ENCODE peak calls at places on chromosome 16, in nine cellular contexts. M is iris pigment epithelial cell, A is brain pericyte, G is anterior cingulate cortex, E is GM12891, H is AG09309, N is progenitor cell of endocrine pancreas, T is kidney, Q is head of caudate nucleus. I is an unnamed sample.

GRCh38 chr16:57775661-57776469 is 26.4 kb downstream of the KIFC3 start:
- DNase-seq in A (peak; percentile 53), G (peak; percentile 49), E (no peak), N (peak; percentile 71), Q (peak; percentile 56), T (peak; percentile 73), H (no peak), M (no peak), I (peak; percentile 13)

GRCh38 chr16:80936410-80936809 is 70.3 kb downstream of the CMC2 start:
- DNase-seq in M (peak; percentile 72), N (no peak), Q (no peak), A (no peak), H (peak; percentile 13), T (no peak), E (no peak), G (no peak), I (no peak)

GRCh38 chr16:88876942-88877526 is 10.6 kb upstream of the PABPN1L start:
- DNase-seq in T (no peak), N (no peak), M (no peak), G (no peak), E (no peak), H (no peak), Q (no peak), A (no peak), I (no peak)

GRCh38 chr16:23914935-23915549 is 79.3 kb downstream of the PRKCB start:
- DNase-seq in H (no peak), E (no peak), M (no peak), G (no peak), T (no peak), A (no peak), Q (no peak), N (no peak), I (no peak)

GRCh38 chr16:247027-247426 is 12.4 kb downstream of the FAM234A start:
- DNase-seq in E (no peak), M (no peak), G (no peak), Q (no peak), N (no peak), H (no peak), T (peak; percentile 37), A (no peak), I (no peak)

GRCh38 chr16:54647216-54647615 is 283.4 kb upstream of the IRX5 start:
- DNase-seq in T (no peak), G (no peak), Q (no peak), H (no peak), E (no peak), M (no peak), A (no peak), N (no peak), I (no peak)

GRCh38 chr16:81094771-81095251 is 1.4 kb downstream of the GCSH start:
- DNase-seq in N (no peak), T (no peak), H (no peak), M (peak; percentile 45), E (no peak), A (no peak), G (no peak), Q (no peak), I (no peak)

GRCh38 chr16:89320717-89321501 is 103.4 kb downstream of the ZNF778 start:
- DNase-seq in A (no peak), E (no peak), T (peak; percentile 85), Q (peak; percentile 67), N (no peak), M (peak; percentile 61), G (peak; percentile 29), H (no peak), I (peak; percentile 54)

GRCh38 chr16:86975445-86975844 is 341.7 kb downstream of the C16orf95 start:
- DNase-seq in H (no peak), G (no peak), A (peak; percentile 85), N (no peak), Q (no peak), M (peak; percentile 87), T (peak; percentile 25), E (no peak), I (no peak)

GRCh38 chr16:65118866-65119265 is 3.0 kb downstream of the CDH11 start:
- DNase-seq in E (no peak), N (no peak), M (no peak), H (no peak), Q (no peak), A (no peak), T (no peak), G (no peak), I (no peak)

GRCh38 chr16:17780181-17780580 is 309.4 kb upstream of the XYLT1 start:
- DNase-seq in N (no peak), G (no peak), A (no peak), H (no peak), Q (no peak), T (no peak), E (no peak), M (no peak), I (no peak)

GRCh38 chr16:50982808-50983207 is 168.3 kb downstream of the SALL1 start:
- DNase-seq in E (no peak), M (no peak), T (no peak), H (no peak), N (no peak), Q (no peak), G (no peak), A (no peak), I (no peak)